ENCODE peak calls at places on chromosomes 13 and 19, in ten cellular contexts. D, M, R, K, J, B, X, N, E and L are unnamed samples.

GRCh38 chr13:97318532-97318931 is 96.4 kb downstream of the MBNL2 start:
- DNase-seq in D (no peak), M (no peak), R (no peak), K (no peak), J (no peak), B (peak), X (no peak), N (peak), E (no peak), L (no peak)

GRCh38 chr19:15412832-15413231 is 6.0 kb downstream of the AKAP8L start:
- DNase-seq in D (no peak), M (no peak), R (no peak), K (no peak), J (no peak), B (no peak), X (no peak), N (peak), E (no peak), L (no peak)

GRCh38 chr19:42301646-42302204 is at the start of gene PRR19:
- DNase-seq in D (no peak), M (no peak), R (no peak), K (peak), J (no peak), B (no peak), X (peak), N (no peak), E (peak), L (no peak)

GRCh38 chr19:45955905-45956608 is 17.6 kb downstream of the NOVA2 start:
- DNase-seq in D (peak), M (no peak), R (no peak), K (no peak), J (no peak), B (peak), X (no peak), N (no peak), E (peak), L (no peak)

GRCh38 chr13:111490611-111491010 is 170.2 kb downstream of the TEX29 start:
- DNase-seq in D (no peak), M (peak), R (no peak), K (no peak), J (no peak), B (no peak), X (no peak), N (no peak), E (no peak), L (no peak)

GRCh38 chr19:14004619-14005380 is 1.3 kb downstream of the RFX1 start:
- DNase-seq in D (peak), M (peak), R (no peak), K (no peak), J (no peak), B (no peak), X (peak), N (peak), E (no peak), L (peak)

GRCh38 chr19:13920940-13921744 is 15.1 kb downstream of the CC2D1A start:
- DNase-seq in D (no peak), M (no peak), R (peak), K (peak), J (peak), B (peak), X (peak), N (peak), E (peak), L (no peak)

GRCh38 chr19:44553478-44554171 is 24.1 kb upstream of the CEACAM20 start:
- DNase-seq in D (no peak), M (no peak), R (no peak), K (no peak), J (no peak), B (no peak), X (no peak), N (no peak), E (peak), L (no peak)

GRCh38 chr19:4640247-4641000 is 1.1 kb downstream of the TNFAIP8L1 start:
- DNase-seq in D (no peak), M (no peak), R (peak), K (no peak), J (no peak), B (no peak), X (no peak), N (no peak), E (peak), L (no peak)

GRCh38 chr19:52963229-52963760 is 614 bp upstream of the ZNF816 start:
- DNase-seq in D (no peak), M (no peak), R (no peak), K (no peak), J (no peak), B (no peak), X (no peak), N (no peak), E (no peak), L (no peak)

GRCh38 chr13:64482373-64482772 is 2747.8 kb downstream of the PCDH9 start:
- DNase-seq in D (no peak), M (no peak), R (no peak), K (no peak), J (no peak), B (no peak), X (no peak), N (no peak), E (no peak), L (no peak)

GRCh38 chr19:411723-412355 is 2.9 kb upstream of the C2CD4C start:
- DNase-seq in D (no peak), M (no peak), R (peak), K (no peak), J (no peak), B (no peak), X (no peak), N (no peak), E (no peak), L (peak)

GRCh38 chr19:29552454-29553280 is 26.9 kb downstream of the VSTM2B start:
- DNase-seq in D (no peak), M (peak), R (no peak), K (no peak), J (no peak), B (no peak), X (no peak), N (no peak), E (no peak), L (no peak)

GRCh38 chr13:110242615-110243014 is 64.3 kb downstream of the COL4A1 start:
- DNase-seq in D (no peak), M (no peak), R (no peak), K (no peak), J (no peak), B (no peak), X (no peak), N (no peak), E (no peak), L (no peak)

GRCh38 chr19:17097593-17098126 is 22.1 kb downstream of the MYO9B start:
- DNase-seq in D (no peak), M (no peak), R (peak), K (no peak), J (no peak), B (peak), X (no peak), N (peak), E (no peak), L (no peak)

GRCh38 chr19:47729468-47729798 is 15.9 kb upstream of the NOP53 start:
- DNase-seq in D (peak), M (peak), R (no peak), K (no peak), J (peak), B (peak), X (no peak), N (peak), E (peak), L (peak)

GRCh38 chr13:48094404-48094780 is 512 bp downstream of the MED4 start:
- DNase-seq in D (no peak), M (no peak), R (peak), K (peak), J (no peak), B (no peak), X (peak), N (peak), E (peak), L (no peak)

GRCh38 chr13:92187378-92187989 is 789.1 kb downstream of the GPC5 start:
- DNase-seq in D (no peak), M (no peak), R (peak), K (peak), J (peak), B (peak), X (peak), N (peak), E (peak), L (no peak)

DNA sequence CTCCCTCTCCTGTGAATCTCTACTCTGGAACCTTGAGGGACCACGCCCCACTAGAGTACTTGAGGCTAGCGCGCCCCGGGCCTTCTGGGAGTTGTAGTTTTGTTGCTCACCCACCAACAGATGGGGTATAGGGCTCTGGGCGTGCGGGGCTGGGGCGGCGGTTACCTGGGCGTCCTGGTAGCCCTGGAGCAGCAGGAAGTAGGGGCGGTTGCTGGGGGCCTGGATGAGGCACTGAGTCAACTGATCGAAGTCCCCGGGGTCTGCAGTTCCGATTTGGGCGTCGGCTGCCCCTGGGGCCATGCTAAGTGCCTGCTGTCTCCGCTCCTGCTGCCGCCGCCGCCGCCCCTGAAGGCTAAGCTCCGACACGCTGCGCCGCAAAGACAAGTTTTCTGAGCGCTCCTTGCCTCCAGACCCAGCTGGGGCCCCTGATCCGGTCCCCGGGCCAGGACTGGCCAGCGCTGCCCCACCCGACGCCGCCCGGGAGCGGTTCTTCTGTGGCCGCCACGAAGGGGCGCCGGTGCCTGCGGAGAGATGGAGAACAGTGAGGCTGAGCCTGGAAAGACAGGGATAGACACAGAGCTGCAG is 5.3 kb downstream of the RASIP1 start:
- DNase-seq in D (no peak), M (no peak), R (peak), K (no peak), J (peak), B (no peak), X (no peak), N (no peak), E (peak), L (no peak)
- H3K4me3 ChIP-seq in D (no peak), M (no peak), R (no peak), K (no peak), J (peak), B (no peak), X (no peak), N (peak), E (peak), L (no peak)

DNA sequence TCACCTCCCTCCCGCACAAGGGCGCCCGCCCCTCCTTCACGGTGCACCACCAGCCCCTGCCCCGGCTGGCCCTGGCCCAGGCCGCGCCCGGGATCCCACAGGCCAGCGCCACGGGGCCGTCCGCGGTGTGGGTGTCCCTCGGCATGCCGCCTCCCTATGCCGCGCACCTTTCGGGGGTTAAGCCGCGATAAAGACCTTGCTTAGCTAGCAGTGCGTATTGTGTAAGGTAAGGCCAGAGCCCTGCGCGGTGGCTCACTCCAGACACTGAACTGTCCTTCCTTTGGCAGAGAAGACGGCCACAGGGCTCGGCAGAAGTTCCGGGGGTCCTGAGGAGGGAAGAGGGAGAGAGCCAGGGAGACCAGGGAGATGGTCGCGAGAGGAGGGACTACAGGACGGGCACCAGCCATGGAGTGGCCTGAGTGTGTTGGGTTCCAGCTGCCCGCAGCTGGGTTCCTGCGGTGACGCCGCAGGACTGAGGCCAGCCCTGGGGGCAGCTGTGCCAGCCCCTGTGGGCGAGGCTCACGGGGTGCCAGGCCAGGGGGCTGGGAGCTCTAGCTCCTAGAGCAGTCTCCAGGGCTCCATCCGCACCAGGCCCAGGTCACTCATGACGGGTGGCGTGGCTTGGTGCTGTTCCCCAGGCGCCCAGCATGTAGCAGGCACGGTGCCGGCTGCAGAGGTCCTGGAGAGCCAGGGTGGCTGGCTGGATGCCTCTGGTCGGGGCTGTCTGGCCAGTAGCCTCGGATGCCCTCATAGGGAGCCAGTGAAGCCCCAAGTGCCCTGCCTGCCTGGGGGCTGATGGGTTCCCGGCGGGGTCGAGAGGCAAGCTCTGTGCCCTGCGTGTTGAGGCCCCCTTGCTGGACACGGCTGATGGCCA is 7.7 kb downstream of the PLEKHJ1 start:
- DNase-seq in D (no peak), M (no peak), R (no peak), K (no peak), J (no peak), B (no peak), X (no peak), N (no peak), E (no peak), L (no peak)
- H3K4me3 ChIP-seq in D (no peak), M (no peak), R (no peak), K (no peak), J (no peak), B (no peak), X (peak), N (no peak), E (no peak), L (no peak)

DNA sequence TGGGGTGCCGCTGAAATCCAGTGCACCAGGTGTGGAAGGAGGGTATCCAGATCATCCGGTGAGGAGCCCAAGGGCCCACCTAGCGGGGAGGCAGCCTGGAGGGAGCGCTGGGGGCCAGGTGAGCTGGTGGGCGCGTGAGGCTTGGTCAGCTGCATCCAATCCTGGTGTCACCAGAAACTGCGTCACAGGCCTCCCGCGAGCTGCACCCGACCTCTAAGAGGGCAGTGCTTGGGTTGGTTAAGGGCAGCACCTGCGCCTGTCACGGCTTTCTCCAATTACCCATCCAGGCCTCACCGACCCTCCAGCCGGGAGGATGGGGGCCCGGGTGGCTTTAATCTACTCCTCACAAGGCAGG is 284 bp downstream of the RNF17 start:
- DNase-seq in D (no peak), M (no peak), R (no peak), K (no peak), J (no peak), B (no peak), X (no peak), N (peak), E (no peak), L (no peak)
- H3K4me3 ChIP-seq in D (no peak), M (no peak), R (no peak), K (no peak), J (no peak), B (no peak), X (no peak), N (peak), E (no peak), L (no peak)

GRCh38 chr13:44404261-44405139 is 30.9 kb downstream of the SERP2 start:
- DNase-seq in D (no peak), M (peak), R (peak), K (no peak), J (no peak), B (no peak), X (no peak), N (no peak), E (no peak), L (peak)

GRCh38 chr13:44402902-44403719 is 29.5 kb downstream of the SERP2 start:
- DNase-seq in D (no peak), M (peak), R (peak), K (peak), J (no peak), B (no peak), X (no peak), N (no peak), E (peak), L (no peak)

GRCh38 chr13:44406617-44407016 is 33.0 kb downstream of the SERP2 start:
- DNase-seq in D (no peak), M (no peak), R (no peak), K (no peak), J (no peak), B (no peak), X (no peak), N (no peak), E (no peak), L (no peak)

GRCh38 chr13:44401577-44401976 is 28.0 kb downstream of the SERP2 start:
- DNase-seq in D (no peak), M (no peak), R (no peak), K (no peak), J (no peak), B (no peak), X (no peak), N (no peak), E (peak), L (no peak)

DNA sequence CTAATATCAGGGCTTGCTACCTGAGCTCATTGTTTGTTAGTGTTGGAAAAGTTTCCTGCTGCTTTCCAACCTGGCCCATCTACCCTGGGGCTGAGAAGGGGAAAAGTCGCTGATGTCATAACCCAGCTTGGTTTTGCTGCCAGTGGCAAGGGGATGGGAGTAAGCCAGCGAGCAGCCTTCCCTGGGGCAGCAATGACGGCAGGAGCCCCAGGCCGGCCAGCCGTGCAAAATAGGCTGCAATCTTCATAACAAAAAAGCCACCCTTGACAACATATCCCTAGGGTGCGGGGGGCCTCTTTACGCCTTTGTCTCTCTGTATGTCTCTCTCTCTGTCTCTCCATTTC is 30.1 kb downstream of the SERP2 start:
- DNase-seq in D (no peak), M (no peak), R (peak), K (no peak), J (no peak), B (no peak), X (no peak), N (no peak), E (peak), L (peak)
- H3K4me3 ChIP-seq in D (no peak), M (no peak), R (no peak), K (no peak), J (no peak), B (no peak), X (no peak), N (no peak), E (no peak), L (no peak)

DNA sequence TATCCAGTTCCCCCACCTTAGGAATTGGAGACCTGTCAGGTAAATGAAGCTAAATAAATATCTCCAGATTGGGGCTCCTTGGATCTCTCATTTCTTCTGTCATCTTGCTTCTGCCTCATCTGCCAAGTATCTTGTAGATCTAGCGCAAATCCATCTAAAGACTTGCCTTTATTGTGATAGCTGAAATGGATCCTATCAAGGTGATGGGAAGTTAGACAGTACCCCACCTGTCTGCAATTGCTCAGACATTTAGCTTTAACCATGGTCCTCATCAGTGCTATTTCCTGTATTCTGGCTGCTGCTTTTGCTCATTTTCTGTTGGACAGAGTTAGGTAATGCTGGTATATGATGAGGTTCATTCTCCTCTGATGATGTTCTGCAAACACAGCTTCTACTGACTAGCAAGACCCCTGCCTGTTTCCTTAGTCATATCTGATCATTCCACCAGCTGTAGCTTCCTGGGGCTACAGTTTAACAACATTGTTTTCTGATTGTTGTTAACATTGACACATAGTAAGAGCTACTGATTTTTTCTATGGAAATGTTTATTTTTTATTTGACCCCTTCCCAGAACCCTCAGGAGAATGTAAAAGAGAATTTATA is 340.0 kb downstream of the DCT start:
- DNase-seq in D (no peak), M (no peak), R (no peak), K (no peak), J (no peak), B (peak), X (no peak), N (no peak), E (no peak), L (no peak)
- H3K4me3 ChIP-seq in D (no peak), M (no peak), R (no peak), K (no peak), J (no peak), B (no peak), X (no peak), N (no peak), E (no peak), L (no peak)

DNA sequence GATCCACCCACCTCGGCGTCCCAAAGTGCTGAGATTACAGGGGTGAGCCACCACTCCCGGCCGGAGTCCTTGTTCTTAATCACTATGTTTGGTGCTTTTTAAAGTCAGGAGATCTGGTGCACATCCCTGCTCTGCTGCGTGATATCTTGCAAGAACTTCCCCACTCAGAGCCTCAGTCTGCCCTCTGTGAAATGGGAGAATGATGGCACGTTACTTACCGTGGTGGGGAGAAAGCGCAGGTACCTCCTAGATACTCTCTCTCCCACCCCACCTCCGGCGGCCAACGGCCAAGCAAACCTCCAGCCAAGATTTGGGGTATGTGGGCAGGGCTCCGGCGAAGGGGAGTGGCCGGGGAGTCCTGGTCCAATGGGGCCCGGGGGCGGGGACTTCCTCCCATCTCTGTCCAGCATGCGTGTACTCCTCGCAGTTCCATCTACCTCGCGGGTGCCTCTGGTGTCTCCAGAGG is at the start of gene RYR1:
- DNase-seq in D (peak), M (peak), R (peak), K (peak), J (peak), B (no peak), X (peak), N (peak), E (peak), L (peak)
- H3K4me3 ChIP-seq in D (no peak), M (peak), R (no peak), K (no peak), J (peak), B (no peak), X (no peak), N (no peak), E (no peak), L (no peak)